ENCODE peak calls at places on chromosomes 4 and X, in nine cellular contexts. T, C, E, D, S, L, N, P and B are unnamed samples.

GRCh38 chrX:16120431-16120830 is 2.9 kb upstream of the GRPR start:
- DNase-seq in P (no peak), C (no peak), N (no peak), T (no peak), S (no peak), D (no peak), L (peak; percentile 1), E (no peak), B (no peak)

GRCh38 chr4:4247711-4248035 is 350 bp downstream of the TMEM128 start:
- DNase-seq in L (no peak), D (no peak), S (no peak), E (no peak), N (no peak), C (no peak), T (no peak), P (no peak), B (no peak)

GRCh38 chrX:132037479-132037993 is 14.4 kb downstream of the STK26 start:
- DNase-seq in N (no peak), T (no peak), L (no peak), P (no peak), E (no peak), D (no peak), C (no peak), S (no peak), B (no peak)

GRCh38 chr4:1207157-1207470 is 34.7 kb upstream of the SPON2 start:
- DNase-seq in L (no peak), C (no peak), P (no peak), N (no peak), S (no peak), E (no peak), D (no peak), T (no peak), B (no peak)

GRCh38 chr4:20773144-20773997 is 73.1 kb downstream of the PACRGL start:
- DNase-seq in C (peak; percentile 0), E (peak; percentile 61), D (peak; percentile 71), S (peak; percentile 7), T (peak; percentile 35), N (peak; percentile 26), P (peak; percentile 60), L (peak; percentile 82), B (no peak)

GRCh38 chr4:110633358-110634319 is 10.8 kb upstream of the PITX2 start:
- DNase-seq in T (no peak), D (no peak), N (no peak), S (no peak), E (no peak), C (no peak), P (no peak), L (no peak), B (no peak)

GRCh38 chr4:143250617-143251016 is 65.9 kb downstream of the USP38 start:
- DNase-seq in C (no peak), S (no peak), E (no peak), T (no peak), L (no peak), P (no peak), N (no peak), D (no peak), B (no peak)

GRCh38 chr4:68498413-68499007 is 51.2 kb downstream of the TMPRSS11E start:
- DNase-seq in T (peak; percentile 50), C (peak; percentile 2), D (peak; percentile 67), E (peak; percentile 14), L (peak; percentile 72), N (peak; percentile 63), P (peak; percentile 76), S (peak; percentile 34), B (peak; percentile 35)

GRCh38 chr4:127634181-127634580 is 1.4 kb downstream of the INTU start:
- DNase-seq in T (no peak), D (peak; percentile 59), P (no peak), E (no peak), C (no peak), N (no peak), L (peak; percentile 79), S (no peak), B (no peak)

GRCh38 chrX:39953879-39954278 is 143.9 kb downstream of the BCOR start:
- DNase-seq in P (no peak), T (no peak), L (no peak), C (no peak), E (no peak), D (peak; percentile 60), N (no peak), S (no peak), B (no peak)

GRCh38 chrX:30302957-30303356 is 6.2 kb downstream of the NR0B1 start:
- DNase-seq in T (no peak), C (peak; percentile 1), N (no peak), P (no peak), S (no peak), E (no peak), D (peak; percentile 4), L (peak; percentile 72), B (no peak)

GRCh38 chr4:158814636-158815035 is 45.8 kb downstream of the FNIP2 start:
- DNase-seq in S (no peak), N (no peak), E (no peak), C (no peak), T (no peak), D (peak; percentile 14), P (no peak), L (peak; percentile 63), B (no peak)